ENCODE peak calls at places on chromosomes 5 and 9, in four cellular contexts. Y is HCT116, Q is SK-N-SH, U is K562. E is an unnamed sample.

GRCh38 chr5:103112910-103113309 is 7.0 kb downstream of the GIN1 start:
- DNase-seq in Y (no peak), Q (no peak), U (no peak), E (no peak)

GRCh38 chr5:121675932-121676331 is 175.8 kb upstream of the FTMT start:
- DNase-seq in Y (no peak), Q (no peak), U (no peak), E (no peak)

GRCh38 chr9:38358390-38359296 is 33.9 kb upstream of the ALDH1B1 start:
- DNase-seq in Y (no peak), Q (no peak), U (no peak), E (peak)

GRCh38 chr5:106171132-106171531 is 1499.6 kb downstream of the EFNA5 start:
- DNase-seq in Y (no peak), Q (no peak), U (no peak), E (no peak)

GRCh38 chr9:111842313-111842712 is 47.6 kb upstream of the SHOC1 start:
- DNase-seq in Y (no peak), Q (no peak), U (no peak), E (no peak)

GRCh38 chr5:132251220-132251725 is 6.2 kb upstream of the PDLIM4 start:
- DNase-seq in Y (no peak), Q (no peak), U (no peak), E (no peak)

GRCh38 chr5:98631311-98632054 is 142.0 kb upstream of the RGMB start:
- DNase-seq in Y (no peak), Q (no peak), U (no peak), E (no peak)

GRCh38 chr9:94644543-94644942 is 5.2 kb upstream of the FBP1 start:
- DNase-seq in Y (no peak), Q (no peak), U (no peak), E (no peak)

GRCh38 chr9:95202076-95202681 is 115.3 kb downstream of the FANCC start:
- DNase-seq in Y (no peak), Q (no peak), U (no peak), E (no peak)

GRCh38 chr5:54021413-54022155 is 288.8 kb downstream of the ARL15 start:
- DNase-seq in Y (no peak), Q (no peak), U (no peak), E (no peak)

GRCh38 chr5:96220610-96221390 is 212.2 kb downstream of the PCSK1 start:
- DNase-seq in Y (no peak), Q (no peak), U (no peak), E (no peak)

GRCh38 chr9:96567203-96567700 is 52.4 kb downstream of the CDC14B start:
- DNase-seq in Y (no peak), Q (peak), U (no peak), E (no peak)

GRCh38 chr5:7261049-7261448 is 134.9 kb upstream of the ADCY2 start:
- DNase-seq in Y (no peak), Q (peak), U (peak), E (peak)

GRCh38 chr5:41410737-41411136 is 99.7 kb downstream of the PLCXD3 start:
- DNase-seq in Y (no peak), Q (no peak), U (no peak), E (no peak)

GRCh38 chr9:90064248-90064647 is 459.4 kb downstream of the GADD45G start:
- DNase-seq in Y (no peak), Q (no peak), U (no peak), E (no peak)

GRCh38 chr9:113380869-113381378 is 4.1 kb upstream of the HDHD3 start:
- DNase-seq in Y (no peak), Q (no peak), U (no peak), E (no peak)

GRCh38 chr5:138900281-138900965 is 25.3 kb upstream of the LRRTM2 start:
- DNase-seq in Y (no peak), Q (no peak), U (no peak), E (no peak)

GRCh38 chr9:131728961-131729360 is 10.9 kb downstream of the RAPGEF1 start:
- DNase-seq in Y (no peak), Q (peak), U (no peak), E (no peak)

GRCh38 chr5:173881811-173882575 is 6.2 kb upstream of the CPEB4 start:
- DNase-seq in Y (no peak), Q (no peak), U (no peak), E (no peak)

GRCh38 chr5:74579215-74579614 is 61.3 kb downstream of the ENC1 start:
- DNase-seq in Y (no peak), Q (no peak), U (peak), E (no peak)

GRCh38 chr9:35226685-35227084 is 64.9 kb downstream of the UNC13B start:
- DNase-seq in Y (no peak), Q (no peak), U (no peak), E (no peak)

GRCh38 chr9:37938121-37938906 is 34.4 kb upstream of the SLC25A51 start:
- DNase-seq in Y (no peak), Q (peak), U (no peak), E (no peak)

DNA sequence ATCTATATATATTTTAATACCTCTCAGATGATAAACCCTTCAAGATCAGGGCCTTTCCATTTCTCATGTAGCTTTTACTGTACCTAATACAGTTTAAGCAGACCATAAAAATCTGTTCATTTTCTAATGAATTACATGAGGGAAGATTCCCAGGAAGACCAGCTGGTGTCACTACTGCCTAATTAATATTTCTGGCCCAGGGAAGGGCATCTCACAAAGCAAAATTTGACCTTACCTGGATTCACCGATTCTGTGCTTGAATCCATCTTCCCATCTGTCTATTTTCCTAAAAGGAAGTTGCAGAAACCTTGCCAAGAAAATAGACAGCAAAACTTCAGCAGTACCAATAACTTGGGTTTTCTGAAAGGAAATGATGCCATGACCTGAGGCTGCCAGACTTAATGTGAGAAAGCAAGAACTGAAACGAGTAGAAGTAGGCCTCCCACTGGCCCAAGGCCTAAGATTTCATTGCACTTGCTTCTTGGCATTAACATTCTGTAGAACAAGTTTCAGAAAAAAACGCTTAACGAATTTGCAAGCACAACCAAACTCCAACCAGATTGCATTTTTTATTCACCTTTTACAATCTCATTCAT is 83.0 kb upstream of the GLIS3 start:
- DNase-seq in Y (peak), Q (peak), U (no peak), E (no peak)
- TF ChIP-seq ELF1 in Y (no peak), Q (no peak), U (no peak), E (no peak)

GRCh38 chr5:115962565-115963402 is 509 bp downstream of the LVRN start:
- DNase-seq in Y (no peak), Q (peak), U (no peak), E (no peak)
- TF ChIP-seq ELF1 in Y (no peak), Q (no peak), U (no peak), E (no peak)

GRCh38 chr5:42502613-42503470 is 79.6 kb downstream of the GHR start:
- DNase-seq in Y (no peak), Q (no peak), U (no peak), E (no peak)
- TF ChIP-seq ELF1 in Y (no peak), Q (no peak), U (no peak), E (no peak)

DNA sequence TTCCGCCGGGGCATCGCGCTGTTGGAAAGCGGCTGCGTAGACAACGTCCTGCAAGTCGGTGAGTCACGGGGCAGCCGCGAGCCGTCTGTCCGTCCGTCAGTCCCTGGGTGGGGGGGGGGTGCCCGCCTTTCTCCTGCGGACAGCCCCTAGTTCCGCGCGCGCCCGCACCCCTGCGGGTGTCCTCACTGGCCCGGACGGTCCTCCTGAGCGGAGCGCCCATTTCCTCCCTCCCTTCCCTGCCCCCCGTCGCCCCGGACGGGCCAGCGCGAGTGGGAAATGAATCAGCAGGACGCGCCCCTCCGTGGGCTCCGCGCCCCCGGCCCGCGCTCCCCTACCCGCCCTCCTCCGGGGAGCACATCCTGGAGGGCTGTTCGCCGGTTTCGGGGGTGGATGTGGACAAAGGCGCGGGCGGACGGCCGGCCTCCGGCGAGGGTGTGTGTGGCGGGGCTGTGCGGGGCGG is 863 bp downstream of the ZSWIM6 start:
- DNase-seq in Y (no peak), Q (peak), U (peak), E (no peak)
- TF ChIP-seq ELF1 in Y (no peak), Q (no peak), U (no peak), E (no peak)

DNA sequence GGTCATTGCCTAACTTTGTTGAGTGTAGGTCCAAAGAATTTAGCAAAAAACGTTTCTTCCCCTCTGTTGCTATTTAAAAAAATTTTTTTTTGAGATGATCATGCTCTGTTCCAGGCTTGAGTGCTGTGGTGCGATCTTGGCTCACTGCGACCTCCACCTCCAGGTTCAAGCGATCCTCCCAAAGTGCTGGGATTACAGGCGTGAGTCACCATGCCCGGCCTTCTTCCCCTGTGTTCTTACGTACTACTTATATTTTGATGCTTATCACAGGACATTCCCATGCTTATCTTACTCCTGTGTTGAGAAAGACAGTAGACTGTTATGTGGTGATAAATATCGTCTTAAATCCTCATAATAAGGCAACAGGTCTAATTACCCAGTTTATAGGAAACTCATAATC is 2.5 kb downstream of the ACER2 start:
- DNase-seq in Y (no peak), Q (no peak), U (no peak), E (no peak)
- TF ChIP-seq ELF1 in Y (no peak), Q (no peak), U (no peak), E (no peak)

DNA sequence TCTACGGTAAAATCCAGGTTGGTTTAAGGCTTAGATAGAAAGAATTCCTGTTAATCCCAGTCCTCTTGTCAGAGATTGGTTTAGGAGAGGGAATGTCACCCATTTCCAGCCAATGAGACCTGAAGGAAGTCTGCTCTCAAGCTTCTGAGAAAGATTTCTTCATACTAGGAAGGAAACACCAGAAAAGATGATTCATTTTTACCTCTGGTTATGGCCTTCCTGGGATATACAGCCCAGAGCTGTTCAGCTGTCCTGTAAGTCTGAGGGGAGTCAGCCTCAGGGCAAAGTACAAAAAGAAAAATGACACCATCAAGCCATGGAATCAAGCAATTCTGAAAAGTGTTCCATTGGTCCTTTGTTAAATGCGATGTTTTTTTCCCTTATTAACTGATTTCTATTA is 18.6 kb upstream of the CFAP95 start:
- DNase-seq in Y (no peak), Q (no peak), U (no peak), E (peak)
- TF ChIP-seq ELF1 in Y (no peak), Q (no peak), U (no peak), E (no peak)

GRCh38 chr9:71822935-71823334 is 54.6 kb upstream of the CEMIP2 start:
- DNase-seq in Y (no peak), Q (no peak), U (no peak), E (no peak)

GRCh38 chr9:71816782-71817549 is 48.7 kb upstream of the CEMIP2 start:
- DNase-seq in Y (no peak), Q (no peak), U (no peak), E (no peak)

GRCh38 chr9:71820516-71820915 is 52.2 kb upstream of the CEMIP2 start:
- DNase-seq in Y (no peak), Q (no peak), U (no peak), E (no peak)

GRCh38 chr9:71822455-71822854 is 54.1 kb upstream of the CEMIP2 start:
- DNase-seq in Y (no peak), Q (no peak), U (no peak), E (no peak)

DNA sequence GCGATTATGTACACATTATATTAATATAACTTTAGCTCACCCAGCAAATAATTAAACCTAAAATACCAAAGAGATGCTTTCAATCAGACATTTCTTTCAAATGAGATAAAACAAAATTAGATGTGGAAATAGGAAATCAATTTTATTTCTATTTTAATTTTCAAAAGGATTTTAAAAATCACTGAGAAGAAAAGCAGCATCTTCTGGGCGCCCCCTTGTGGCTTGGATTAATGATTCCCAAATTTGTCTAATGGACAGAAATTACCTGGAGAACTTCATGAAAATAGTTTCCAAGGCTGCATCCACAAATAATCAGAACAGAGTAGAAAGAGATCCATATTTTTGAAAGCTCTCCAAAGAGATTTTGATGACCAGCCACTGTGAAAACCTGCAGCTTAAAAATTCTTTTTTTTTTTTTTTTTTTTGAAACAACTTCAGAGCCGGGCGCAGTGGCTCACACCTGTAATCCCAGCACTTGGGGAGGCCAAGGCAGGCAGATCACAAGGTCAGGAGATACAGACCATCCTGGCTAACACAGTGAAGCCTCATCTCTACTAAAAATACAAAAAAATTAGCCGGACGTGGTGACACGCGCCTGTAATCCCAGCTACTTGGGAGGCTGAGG is 50.9 kb upstream of the CEMIP2 start:
- DNase-seq in Y (peak), Q (peak), U (peak), E (peak)
- TF ChIP-seq ELF1 in Y (no peak), Q (no peak), U (no peak), E (no peak)

GRCh38 chr9:100111235-100111634 is 12.2 kb downstream of the INVS start:
- DNase-seq in Y (no peak), Q (no peak), U (no peak), E (no peak)

GRCh38 chr9:100117316-100117715 is 18.3 kb downstream of the INVS start:
- DNase-seq in Y (no peak), Q (no peak), U (no peak), E (no peak)

GRCh38 chr9:100108572-100108971 is 9.5 kb downstream of the INVS start:
- DNase-seq in Y (no peak), Q (no peak), U (no peak), E (no peak)

DNA sequence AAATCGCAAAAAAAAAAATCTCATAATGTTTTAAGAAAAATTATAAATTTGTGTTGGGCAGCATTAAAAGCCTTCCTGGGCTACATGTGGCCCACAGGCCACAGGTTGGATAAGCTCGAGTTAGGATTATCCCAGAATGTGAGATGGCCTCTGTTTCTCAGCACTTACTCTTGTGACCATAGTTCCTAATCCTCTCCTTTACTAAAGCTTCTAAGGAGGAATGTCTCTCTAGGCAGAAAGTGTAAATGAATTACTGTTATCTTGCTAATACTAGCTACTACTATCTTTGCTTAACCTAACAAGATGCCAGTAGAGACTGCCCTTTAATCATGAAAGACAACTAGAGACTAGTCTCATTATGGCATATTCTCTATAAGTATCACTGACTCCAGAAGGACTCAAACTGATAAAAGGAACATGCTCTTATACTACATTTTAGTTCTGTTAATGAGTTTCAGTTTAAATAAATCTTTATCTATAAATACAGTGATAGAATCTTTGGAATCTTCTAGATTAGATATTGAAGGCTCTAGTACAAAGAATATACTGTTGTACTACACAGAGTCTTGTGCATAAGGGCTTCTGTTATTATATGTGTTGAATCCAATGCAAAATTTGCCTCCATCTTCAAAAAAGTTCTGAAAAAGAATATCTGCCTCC is 13.8 kb downstream of the INVS start:
- DNase-seq in Y (no peak), Q (no peak), U (no peak), E (no peak)
- TF ChIP-seq ELF1 in Y (no peak), Q (no peak), U (no peak), E (no peak)

DNA sequence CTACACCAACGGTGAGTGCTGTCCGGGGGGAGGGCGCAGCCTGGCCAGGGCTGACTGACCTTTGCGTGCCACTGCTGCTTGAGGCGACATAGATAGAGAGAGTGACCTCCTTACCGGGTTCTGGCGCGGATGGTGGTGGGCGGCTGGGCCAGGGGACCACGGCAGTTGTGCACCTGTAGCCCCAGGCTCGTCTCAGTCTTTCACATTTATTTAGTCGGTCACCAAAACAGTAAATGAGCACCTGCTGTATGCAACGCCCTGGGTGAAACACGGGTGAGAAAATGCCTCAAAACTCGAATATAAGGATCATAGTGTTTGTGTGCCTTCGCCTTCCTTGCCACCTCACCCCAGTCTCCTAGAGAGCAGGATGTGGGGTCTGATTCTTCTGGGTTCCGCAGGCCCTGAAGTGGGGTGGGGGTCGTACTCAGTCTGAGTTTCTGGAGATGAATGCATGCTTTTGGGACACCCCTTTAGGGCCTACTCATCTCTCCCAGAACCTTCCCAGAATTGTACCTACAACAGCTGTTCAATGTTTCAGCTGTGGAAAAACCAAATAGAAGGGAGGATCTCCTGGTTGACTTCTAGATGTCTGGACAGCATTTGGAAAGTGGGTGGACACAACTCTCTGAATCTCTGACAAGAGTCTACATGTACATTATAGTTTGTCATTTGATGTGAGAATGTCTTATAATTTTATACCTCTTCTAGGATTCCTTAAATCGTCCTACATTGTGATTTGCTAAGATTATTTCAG is 755 bp downstream of the SEC24A start:
- DNase-seq in Y (no peak), Q (peak), U (peak), E (no peak)
- TF ChIP-seq ELF1 in Y (no peak), Q (no peak), U (no peak), E (no peak)

GRCh38 chr9:621199-621860 is 220.2 kb upstream of the DMRT1 start:
- DNase-seq in Y (no peak), Q (no peak), U (no peak), E (no peak)

GRCh38 chr9:616694-617093 is 224.8 kb upstream of the DMRT1 start:
- DNase-seq in Y (no peak), Q (no peak), U (no peak), E (no peak)

GRCh38 chr9:615756-616155 is 225.7 kb upstream of the DMRT1 start:
- DNase-seq in Y (no peak), Q (no peak), U (no peak), E (no peak)

GRCh38 chr9:617441-618085 is 223.9 kb upstream of the DMRT1 start:
- DNase-seq in Y (no peak), Q (no peak), U (no peak), E (no peak)

DNA sequence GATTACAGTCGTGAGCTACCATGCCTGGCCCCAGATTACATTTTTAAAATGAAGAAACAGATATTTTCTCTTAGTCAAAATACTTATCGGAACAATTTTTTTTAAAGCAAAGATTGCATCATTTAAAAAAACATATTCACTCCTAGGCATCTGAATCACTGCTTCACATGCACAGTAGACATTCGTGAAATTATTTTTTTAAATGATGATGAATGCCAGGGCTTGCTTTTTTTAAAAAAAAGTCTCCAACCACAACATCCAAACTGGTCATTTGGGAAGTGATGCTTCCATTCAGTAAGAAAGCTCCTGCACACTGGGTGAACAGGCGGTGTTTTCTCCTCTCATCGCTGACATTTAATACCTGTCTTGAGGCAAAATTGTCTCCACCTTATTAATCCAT is 223.0 kb upstream of the DMRT1 start:
- DNase-seq in Y (no peak), Q (no peak), U (no peak), E (no peak)
- TF ChIP-seq ELF1 in Y (no peak), Q (no peak), U (no peak), E (no peak)